ENCODE peak calls at places on chromosomes 3 and 15, in four cellular contexts. U is ureter, L is NCI-H187, I is NCI-H460. K is an unnamed sample.

GRCh38 chr3:142053835-142054234 is 95.5 kb downstream of the TFDP2 start:
- DNase-seq in U (no peak), L (no peak), I (no peak), K (no peak)

GRCh38 chr3:81485444-81485865 is 276.0 kb downstream of the GBE1 start:
- DNase-seq in U (no peak), L (no peak), I (no peak), K (no peak)

GRCh38 chr15:88646088-88646405 is 7.2 kb downstream of the ISG20 start:
- DNase-seq in U (peak), L (no peak), I (no peak), K (no peak)

GRCh38 chr3:126959144-126959920 is 23.6 kb upstream of the PLXNA1 start:
- DNase-seq in U (no peak), I (no peak), L (no peak), K (no peak)

GRCh38 chr3:16883057-16883725 is 1.6 kb upstream of the PLCL2 start:
- DNase-seq in U (no peak), L (no peak), I (no peak), K (no peak)

GRCh38 chr15:90400759-90401314 is 12.8 kb downstream of the IQGAP1 start:
- DNase-seq in I (peak), U (peak), L (peak), K (peak)

GRCh38 chr3:107670991-107671390 is 148.2 kb downstream of the BBX start:
- DNase-seq in L (no peak), I (no peak), U (no peak), K (no peak)

GRCh38 chr15:65791335-65792129 is 561 bp downstream of the DENND4A start:
- DNase-seq in L (peak), U (peak), I (no peak), K (no peak)

GRCh38 chr3:149367021-149367840 is 10.2 kb downstream of the TM4SF1 start:
- DNase-seq in I (no peak), U (no peak), L (no peak), K (no peak)

GRCh38 chr3:195881276-195881988 is 26.9 kb downstream of the TNK2 start:
- DNase-seq in I (no peak), U (no peak), L (no peak), K (no peak)

GRCh38 chr3:169923189-169923588 is 11.8 kb downstream of the SAMD7 start:
- DNase-seq in I (no peak), L (no peak), U (peak), K (no peak)